ENCODE peak calls at places on chromosome 4, in four cellular contexts. A is GM12878, O is K562, B is HL-60. Z is an unnamed sample.

GRCh38 chr4:172998527-172999469 is 169.8 kb upstream of the GALNT7 start:
- DNase-seq in A (no peak), O (peak), B (no peak), Z (no peak)

GRCh38 chr4:13783800-13784411 is 156.4 kb upstream of the BOD1L1 start:
- DNase-seq in O (no peak), A (peak), B (no peak), Z (no peak)

GRCh38 chr4:84673475-84674230 is 90.7 kb downstream of the CDS1 start:
- DNase-seq in A (no peak), O (no peak), B (no peak), Z (no peak)

GRCh38 chr4:184288451-184289178 is 70.9 kb upstream of the ENPP6 start:
- DNase-seq in B (no peak), O (no peak), A (peak), Z (no peak)

GRCh38 chr4:22019676-22020075 is 71.1 kb upstream of the KCNIP4 start:
- DNase-seq in B (no peak), O (no peak), A (no peak), Z (no peak)

GRCh38 chr4:154073107-154073817 is 284.4 kb upstream of the SFRP2 start:
- DNase-seq in B (no peak), O (no peak), A (no peak), Z (no peak)

GRCh38 chr4:79466621-79467020 is 58.6 kb upstream of the GK2 start:
- DNase-seq in B (no peak), A (no peak), O (no peak), Z (no peak)

GRCh38 chr4:177128306-177128705 is 181.4 kb upstream of the NEIL3 start:
- DNase-seq in O (no peak), B (no peak), A (no peak), Z (no peak)

GRCh38 chr4:76947369-76947768 is 2.2 kb upstream of the SEPTIN11 start:
- DNase-seq in B (no peak), O (peak), A (no peak), Z (no peak)

GRCh38 chr4:100982345-100982744 is 365.0 kb downstream of the PPP3CA start:
- DNase-seq in O (no peak), B (no peak), A (no peak), Z (no peak)

GRCh38 chr4:65383589-65384305 is 286.5 kb downstream of the EPHA5 start:
- DNase-seq in B (no peak), A (no peak), O (no peak), Z (no peak)

GRCh38 chr4:41531561-41532245 is 6.3 kb upstream of the LIMCH1 start:
- DNase-seq in O (no peak), B (no peak), A (no peak), Z (no peak)

GRCh38 chr4:72076562-72076961 is 44.8 kb downstream of the NPFFR2 start:
- DNase-seq in A (no peak), O (no peak), B (no peak), Z (no peak)

GRCh38 chr4:38368612-38369011 is 295.4 kb upstream of the KLF3 start:
- DNase-seq in A (no peak), O (no peak), B (no peak), Z (no peak)

GRCh38 chr4:144494280-144494679 is 151.7 kb upstream of the HHIP start:
- DNase-seq in O (no peak), A (no peak), B (no peak), Z (no peak)

GRCh38 chr4:123234966-123235365 is 161.6 kb upstream of the SPRY1 start:
- DNase-seq in A (no peak), B (no peak), O (no peak), Z (no peak)

GRCh38 chr4:184408021-184408710 is 66.2 kb downstream of the IRF2 start:
- DNase-seq in B (no peak), A (no peak), O (no peak), Z (no peak)

GRCh38 chr4:102610007-102610406 is 108.8 kb downstream of the NFKB1 start:
- DNase-seq in B (no peak), O (no peak), A (no peak), Z (no peak)

GRCh38 chr4:176845636-176846035 is 52.9 kb upstream of the VEGFC start:
- DNase-seq in O (no peak), B (no peak), A (no peak), Z (no peak)

GRCh38 chr4:56465599-56466295 is 1.7 kb upstream of the SRP72 start:
- DNase-seq in A (no peak), B (no peak), O (no peak), Z (no peak)

GRCh38 chr4:144296941-144297340 is 156.4 kb upstream of the GYPA start:
- DNase-seq in B (no peak), A (no peak), O (no peak), Z (no peak)

GRCh38 chr4:74964311-74964710 is 31.4 kb downstream of the PARM1 start:
- DNase-seq in A (no peak), B (no peak), O (no peak), Z (no peak)

GRCh38 chr4:498328-498919 is 532 bp downstream of the ZNF721 start:
- DNase-seq in O (no peak), B (no peak), A (no peak), Z (no peak)

GRCh38 chr4:71411976-71412375 is 73.2 kb downstream of the SLC4A4 start:
- DNase-seq in A (no peak), O (no peak), B (no peak), Z (no peak)

GRCh38 chr4:72896515-72896914 is 173.0 kb downstream of the COX18 start:
- DNase-seq in B (no peak), O (no peak), A (no peak), Z (no peak)

GRCh38 chr4:81512945-81513584 is 41.4 kb upstream of the RASGEF1B start:
- DNase-seq in O (no peak), A (no peak), B (no peak), Z (no peak)

GRCh38 chr4:15965325-15965724 is 2.4 kb upstream of the FGFBP2 start:
- DNase-seq in B (no peak), A (no peak), O (no peak), Z (no peak)

GRCh38 chr4:184100297-184100885 is 117.3 kb downstream of the ENPP6 start:
- DNase-seq in B (no peak), O (peak), A (no peak), Z (peak)

GRCh38 chr4:186067757-186068385 is 1.1 kb upstream of the TLR3 start:
- DNase-seq in B (no peak), A (peak), O (no peak), Z (no peak)

GRCh38 chr4:65566473-65566872 is 103.8 kb downstream of the EPHA5 start:
- DNase-seq in O (no peak), A (no peak), B (no peak), Z (no peak)

GRCh38 chr4:175376287-175376977 is 435.6 kb downstream of the GPM6A start:
- DNase-seq in B (no peak), A (no peak), O (no peak), Z (no peak)

GRCh38 chr4:41256131-41256739 is 493 bp upstream of the UCHL1 start:
- DNase-seq in B (no peak), A (no peak), O (no peak), Z (no peak)

GRCh38 chr4:20520901-20521300 is 179.4 kb upstream of the PACRGL start:
- DNase-seq in A (no peak), O (no peak), B (no peak), Z (no peak)

GRCh38 chr4:127140306-127140705 is 492.5 kb upstream of the INTU start:
- DNase-seq in O (no peak), B (no peak), A (no peak), Z (no peak)

GRCh38 chr4:105978684-105979296 is 83.5 kb downstream of the NPNT start:
- DNase-seq in A (no peak), O (no peak), B (no peak), Z (no peak)
- TF ChIP-seq SPI1 in A (no peak), O (no peak), B (no peak), Z (no peak)

DNA sequence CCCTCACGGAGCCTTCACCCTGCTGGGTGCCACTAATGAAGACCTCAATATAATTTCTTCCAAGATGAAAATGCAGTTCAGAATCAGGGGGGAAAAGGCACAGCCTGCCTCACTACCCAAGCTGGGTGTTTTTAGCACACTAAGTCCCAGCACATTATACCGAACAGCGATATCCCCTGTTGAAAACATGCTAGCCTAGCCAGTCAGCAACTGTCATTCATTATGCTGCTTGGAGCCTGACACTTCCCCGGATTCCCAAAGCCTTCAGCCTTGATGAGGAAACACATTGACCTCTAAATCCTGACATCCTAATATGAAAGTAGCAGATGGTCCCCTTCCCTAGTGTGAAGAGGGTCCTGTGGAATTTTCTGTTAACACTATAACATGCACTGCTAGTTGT is 55.9 kb downstream of the SLC7A11 start:
- DNase-seq in A (no peak), B (no peak), O (no peak), Z (no peak)
- TF ChIP-seq SPI1 in A (no peak), B (no peak), O (no peak), Z (no peak)

GRCh38 chr4:57875829-57876392 is 765.7 kb upstream of the IGFBP7 start:
- DNase-seq in O (no peak), A (no peak), B (no peak), Z (no peak)

GRCh38 chr4:57876934-57877554 is 766.9 kb upstream of the IGFBP7 start:
- DNase-seq in A (no peak), O (no peak), B (no peak), Z (no peak)
- TF ChIP-seq SPI1 in A (no peak), O (no peak), B (no peak), Z (no peak)

DNA sequence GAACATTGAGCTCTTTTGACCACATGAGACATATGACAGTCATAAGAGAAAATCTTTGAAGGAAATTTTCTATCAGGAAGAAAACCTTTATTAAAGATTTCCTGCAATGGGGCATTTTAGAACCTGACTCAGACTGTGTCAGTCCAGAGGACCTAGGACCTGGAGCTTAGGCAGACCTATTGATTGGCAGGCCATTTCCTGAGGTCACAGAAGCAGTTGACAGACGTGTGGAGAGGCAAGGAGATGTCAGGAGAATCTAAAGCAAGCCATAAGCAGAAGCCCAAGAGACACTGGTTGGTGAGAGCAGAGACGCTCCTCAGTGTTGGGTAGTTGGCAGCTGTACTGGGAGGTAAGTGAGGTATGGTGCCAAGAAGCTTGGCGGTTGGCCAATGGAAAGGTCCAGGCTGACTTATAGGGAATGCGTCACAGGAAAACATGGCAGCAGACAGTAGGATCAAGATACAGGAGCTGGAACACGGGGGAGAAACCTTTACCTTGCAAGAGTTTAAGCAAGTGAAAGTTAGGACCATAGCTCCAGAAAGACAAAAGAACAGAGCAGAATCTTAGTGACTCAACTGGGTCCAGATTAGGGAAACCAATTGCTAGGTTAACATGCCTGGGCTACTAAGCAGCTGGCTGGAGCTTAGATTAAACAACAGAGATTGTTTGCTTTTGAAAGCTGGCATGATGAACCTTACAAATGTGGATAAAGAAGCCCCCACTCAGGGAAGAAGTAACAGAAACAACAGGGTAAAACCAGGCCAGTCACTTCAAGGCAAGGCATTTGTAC is 18.6 kb downstream of the PALLD start:
- DNase-seq in A (no peak), O (no peak), B (no peak), Z (no peak)
- TF ChIP-seq SPI1 in A (no peak), O (no peak), B (no peak), Z (no peak)

GRCh38 chr4:164261831-164262230 is 492.1 kb upstream of the SMIM31 start:
- DNase-seq in B (no peak), A (no peak), O (no peak), Z (no peak)
- TF ChIP-seq SPI1 in B (no peak), A (no peak), O (no peak), Z (no peak)

GRCh38 chr4:6626066-6626465 is 14.4 kb upstream of the MRFAP1 start:
- DNase-seq in B (no peak), A (no peak), O (no peak), Z (no peak)
- TF ChIP-seq SPI1 in B (no peak), A (no peak), O (no peak), Z (no peak)

GRCh38 chr4:25440478-25441030 is 63.5 kb downstream of the ANAPC4 start:
- DNase-seq in O (no peak), A (no peak), B (no peak), Z (no peak)

GRCh38 chr4:25442863-25443307 is 65.8 kb downstream of the ANAPC4 start:
- DNase-seq in A (no peak), B (no peak), O (no peak), Z (no peak)

GRCh38 chr4:25441519-25442117 is 64.6 kb downstream of the ANAPC4 start:
- DNase-seq in O (peak), B (no peak), A (no peak), Z (no peak)

GRCh38 chr4:25437951-25438350 is 60.9 kb downstream of the ANAPC4 start:
- DNase-seq in A (no peak), O (no peak), B (no peak), Z (no peak)

DNA sequence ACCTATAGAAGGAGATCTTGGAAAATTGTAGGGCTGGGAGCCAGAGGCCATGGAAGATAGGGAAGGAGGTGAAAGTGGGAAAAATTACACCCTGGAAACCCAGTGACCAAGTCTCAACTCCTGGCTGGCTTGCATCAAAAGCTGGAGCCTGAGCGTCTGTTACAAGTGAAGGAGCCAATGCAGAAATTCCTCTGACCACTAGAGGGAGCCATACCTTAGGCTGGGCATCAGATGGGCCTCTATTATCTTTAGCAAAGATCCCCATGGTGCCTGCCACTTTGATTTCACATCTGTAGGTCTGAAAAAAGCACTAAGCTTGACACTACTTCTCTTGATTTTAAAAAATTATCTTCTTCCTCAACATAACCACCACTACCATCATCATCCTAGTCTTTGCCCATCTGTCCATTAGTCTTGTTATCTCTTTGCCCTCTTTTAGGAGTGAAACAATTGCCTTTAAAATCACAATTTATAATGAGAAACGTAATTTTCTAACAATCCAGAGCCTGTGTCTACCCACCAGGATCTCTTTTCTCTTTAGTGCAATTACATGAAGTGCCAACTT is 62.9 kb downstream of the ANAPC4 start:
- DNase-seq in O (peak), B (peak), A (peak), Z (peak)
- TF ChIP-seq SPI1 in O (no peak), B (no peak), A (no peak), Z (no peak)